ENCODE peak calls at places on chromosomes 5 and 9, in eight cellular contexts. T is spleen; Y is fibroblast of lung; D is activated T-helper 9 cell treated with anti-CD3 and anti-CD28 coated beads, Interleukin-2, amount 50 U/mL, for 16 hours; F is stimulated activated CD8-positive, alpha-beta memory T cell treated with anti-CD3 and anti-CD28 coated beads, Interleukin-15, amount 100 ng/mL, for 24 hours; O is EL; H is H7; K is activated naive CD8-positive, alpha-beta T cell treated with anti-CD3 and anti-CD28 coated beads, Interleukin-2, amount 50 U/mL, for 24 hours. C is an unnamed sample.

GRCh38 chr5:9125852-9126251 is 420.0 kb downstream of the SEMA5A start:
- DNase-seq in T (no peak), D (no peak), K (no peak), Y (no peak), H (no peak), F (no peak), O (no peak), C (no peak)

GRCh38 chr9:105507096-105507495 is 50.8 kb upstream of the FKTN start:
- DNase-seq in K (no peak), H (no peak), Y (no peak), F (no peak), O (no peak), D (no peak), T (no peak), C (no peak)

GRCh38 chr5:54294097-54294667 is 16.2 kb downstream of the ARL15 start:
- DNase-seq in H (no peak), D (no peak), F (no peak), Y (no peak), O (no peak), T (no peak), K (no peak), C (no peak)

GRCh38 chr5:43514471-43514815 is 505 bp downstream of the C5orf34 start:
- DNase-seq in Y (peak), D (peak), F (no peak), K (no peak), O (peak), H (peak), T (no peak), C (peak)

GRCh38 chr9:124242331-124243194 is 15.2 kb upstream of the NEK6 start:
- DNase-seq in K (no peak), F (no peak), Y (peak), D (no peak), H (peak), T (no peak), O (peak), C (no peak)

GRCh38 chr5:137372386-137373160 is 126.6 kb downstream of the SPOCK1 start:
- DNase-seq in H (no peak), T (no peak), D (no peak), F (no peak), Y (no peak), O (peak), K (no peak), C (no peak)

GRCh38 chr5:32136342-32136741 is 37.8 kb downstream of the GOLPH3 start:
- DNase-seq in Y (no peak), T (no peak), D (no peak), F (no peak), O (no peak), H (no peak), K (no peak), C (no peak)

GRCh38 chr5:545641-546375 is 21.6 kb upstream of the SLC9A3 start:
- DNase-seq in F (no peak), D (no peak), K (no peak), O (no peak), H (no peak), Y (no peak), T (peak), C (no peak)

GRCh38 chr5:82259172-82259800 is 18.9 kb downstream of the RPS23 start:
- DNase-seq in K (no peak), T (no peak), Y (peak), F (no peak), O (peak), D (no peak), H (peak), C (peak)

GRCh38 chr5:94442971-94443370 is 175.4 kb downstream of the KIAA0825 start:
- DNase-seq in K (no peak), H (no peak), D (no peak), O (no peak), F (no peak), Y (peak), T (no peak), C (no peak)

GRCh38 chr5:963673-964531 is 44.7 kb upstream of the NKD2 start:
- DNase-seq in Y (peak), D (no peak), H (peak), K (peak), F (no peak), O (no peak), T (peak), C (no peak)

GRCh38 chr5:35877655-35878054 is 21.0 kb downstream of the IL7R start:
- DNase-seq in D (no peak), F (no peak), H (no peak), K (no peak), T (no peak), Y (no peak), O (no peak), C (no peak)

GRCh38 chr9:36325081-36325828 is 67.0 kb upstream of the GNE start:
- DNase-seq in F (no peak), O (no peak), Y (no peak), H (no peak), D (no peak), K (no peak), T (no peak), C (no peak)

GRCh38 chr5:157575096-157575872 is at the start of gene ADAM19:
- DNase-seq in T (peak), K (peak), D (peak), O (peak), H (peak), F (no peak), Y (peak), C (no peak)

GRCh38 chr5:122102825-122103224 is 24.8 kb upstream of the LOX start:
- DNase-seq in K (no peak), H (no peak), Y (peak), O (peak), F (no peak), D (no peak), T (no peak), C (no peak)

GRCh38 chr5:146041180-146041789 is 64.1 kb downstream of the PLAC8L1 start:
- DNase-seq in O (peak), T (no peak), K (no peak), F (no peak), D (no peak), Y (no peak), H (no peak), C (no peak)

C was measured in SK-N-MC.